ENCODE peak calls at places on chromosomes 2 and 18, in six cellular contexts. F is NCI-H1930; K is CD8-positive, alpha-beta memory T cell; T is germinal center; E is stimulated activated CD4-positive, alpha-beta T cell treated with anti-CD3 and anti-CD28 coated beads, Interleukin-1b, Interleukin-23, amount 100 ng/mL, for 48 hours; U is GF-D8. P is an unnamed sample.

GRCh38 chr2:175111200-175111657 is 56.8 kb downstream of the ATF2 start:
- DNase-seq in F (no peak), E (no peak), K (no peak), T (peak), U (no peak), P (no peak)

GRCh38 chr2:240248981-240249422 is 108.5 kb upstream of the OTOS start:
- DNase-seq in E (no peak), T (no peak), U (no peak), K (peak), F (no peak), P (no peak)

GRCh38 chr2:45983213-45983612 is 314.0 kb upstream of the EPAS1 start:
- DNase-seq in E (no peak), U (no peak), T (no peak), F (no peak), K (no peak), P (no peak)

GRCh38 chr2:191302459-191303155 is 57.4 kb downstream of the MYO1B start:
- DNase-seq in F (no peak), U (no peak), T (peak), K (no peak), E (no peak), P (no peak)

GRCh38 chr2:233334915-233335314 is 19.4 kb upstream of the DGKD start:
- DNase-seq in K (no peak), T (no peak), E (no peak), F (no peak), U (no peak), P (no peak)

GRCh38 chr2:237752761-237753165 is 45.8 kb upstream of the RBM44 start:
- DNase-seq in E (peak), F (no peak), T (no peak), K (no peak), U (no peak), P (no peak)

GRCh38 chr2:150484461-150484931 is 3.0 kb downstream of the RND3 start:
- DNase-seq in T (no peak), K (no peak), U (no peak), F (no peak), E (no peak), P (no peak)

GRCh38 chr2:21042958-21043743 is 722 bp downstream of the APOB start:
- DNase-seq in F (no peak), U (no peak), T (peak), E (peak), K (peak), P (no peak)

GRCh38 chr2:227256605-227257004 is 68.4 kb upstream of the MFF start:
- DNase-seq in T (no peak), K (no peak), F (no peak), U (no peak), E (no peak), P (no peak)

GRCh38 chr2:114111329-114111728 is 221.4 kb downstream of the ACTR3 start:
- DNase-seq in E (no peak), U (no peak), T (no peak), K (no peak), F (no peak), P (no peak)

GRCh38 chr2:25585189-25585588 is 88.2 kb downstream of the DTNB start:
- DNase-seq in U (no peak), F (no peak), T (no peak), E (no peak), K (no peak), P (no peak)

GRCh38 chr2:226295123-226295522 is 504.5 kb downstream of the IRS1 start:
- DNase-seq in U (no peak), T (no peak), K (no peak), F (no peak), E (no peak), P (no peak)

GRCh38 chr2:110106642-110107041 is 9.0 kb downstream of the MALL start:
- DNase-seq in K (no peak), F (no peak), U (no peak), T (no peak), E (no peak), P (no peak)

GRCh38 chr2:39919511-39920317 is 140.7 kb upstream of the THUMPD2 start:
- DNase-seq in E (peak), F (no peak), K (no peak), T (no peak), U (no peak), P (no peak)

GRCh38 chr2:239711911-239712570 is 311.2 kb upstream of the HDAC4 start:
- DNase-seq in U (no peak), E (no peak), T (no peak), K (no peak), F (no peak), P (no peak)

GRCh38 chr2:149145314-149146295 is 107.1 kb downstream of the LYPD6B start:
- DNase-seq in F (no peak), U (no peak), E (no peak), T (peak), K (no peak), P (no peak)

GRCh38 chr2:160492401-160493226 is 993 bp downstream of the RBMS1 start:
- DNase-seq in T (peak), U (no peak), F (no peak), E (peak), K (peak), P (peak)

GRCh38 chr2:104412384-104412783 is 441.5 kb upstream of the POU3F3 start:
- DNase-seq in U (no peak), E (peak), F (no peak), T (peak), K (no peak), P (no peak)

GRCh38 chr18:48702346-48703032 is 163.7 kb downstream of the CTIF start:
- DNase-seq in U (no peak), T (no peak), K (no peak), F (no peak), E (no peak), P (no peak)

GRCh38 chr2:173441222-173441621 is 86.5 kb downstream of the CDCA7 start:
- DNase-seq in K (no peak), U (no peak), F (no peak), T (no peak), E (no peak), P (no peak)

GRCh38 chr2:220556658-220557057 is 929.2 kb downstream of the SLC4A3 start:
- DNase-seq in F (no peak), T (no peak), E (no peak), K (no peak), U (no peak), P (no peak)

GRCh38 chr18:76553715-76554603 is 58.9 kb upstream of the ZNF516 start:
- DNase-seq in E (no peak), F (no peak), U (peak), T (no peak), K (no peak), P (no peak)

GRCh38 chr2:69621440-69621839 is 22.1 kb downstream of the AAK1 start:
- DNase-seq in K (no peak), E (no peak), U (no peak), F (no peak), T (no peak), P (no peak)

GRCh38 chr18:6962571-6963451 is 154.8 kb downstream of the LAMA1 start:
- DNase-seq in U (no peak), E (no peak), F (no peak), K (no peak), T (no peak), P (no peak)

GRCh38 chr2:101958071-101958470 is 33.7 kb upstream of the IL1R2 start:
- DNase-seq in K (no peak), F (no peak), U (no peak), T (no peak), E (no peak), P (no peak)

P was measured in GOT3.